ENCODE peak calls at places on chromosomes 4 and X, in seven cellular contexts. Z is A549; J is cardiac muscle cell; W is upper lobe of left lung; U is H9; S is mesenchymal stem cell; R is CD8-positive, alpha-beta T cell. P is an unnamed sample.

GRCh38 chr4:184671101-184671500 is 21.6 kb downstream of the PRIMPOL start:
- DNase-seq in Z (no peak), J (no peak), W (no peak), U (no peak), S (no peak), R (no peak), P (no peak)

GRCh38 chr4:171714791-171715454 is 98.3 kb upstream of the GALNTL6 start:
- DNase-seq in Z (no peak), J (no peak), W (peak; percentile 23), U (no peak), S (no peak), R (no peak), P (no peak)

GRCh38 chr4:169222768-169223167 is 48.0 kb downstream of the SH3RF1 start:
- DNase-seq in Z (no peak), J (no peak), W (no peak), U (no peak), S (no peak), R (no peak), P (no peak)

GRCh38 chr4:157115613-157116340 is 39.8 kb downstream of the GLRB start:
- DNase-seq in Z (peak; percentile 8), J (peak; percentile 71), W (no peak), U (no peak), S (peak; percentile 50), R (no peak), P (no peak)

GRCh38 chr4:138410266-138410665 is 168.1 kb upstream of the SLC7A11 start:
- DNase-seq in Z (no peak), J (no peak), W (no peak), U (no peak), S (no peak), R (no peak), P (no peak)

GRCh38 chr4:111959202-111959601 is 186.1 kb upstream of the FAM241A start:
- DNase-seq in Z (peak; percentile 65), J (peak; percentile 53), W (no peak), U (no peak), S (peak; percentile 98), R (no peak), P (no peak)

GRCh38 chrX:17062065-17062464 is 115.6 kb downstream of the REPS2 start:
- DNase-seq in Z (no peak), J (no peak), W (no peak), U (no peak), S (no peak), R (no peak), P (no peak)

GRCh38 chrX:107742754-107743191 is 32.8 kb downstream of the TSC22D3 start:
- DNase-seq in Z (no peak), J (no peak), W (peak; percentile 61), U (no peak), S (no peak), R (no peak), P (no peak)

GRCh38 chr4:83257811-83258210 is 26.8 kb downstream of the COQ2 start:
- DNase-seq in Z (no peak), J (no peak), W (no peak), U (no peak), S (no peak), R (no peak), P (no peak)

GRCh38 chr4:70841951-70842350 is 2.3 kb upstream of the GRSF1 start:
- DNase-seq in Z (no peak), J (no peak), W (no peak), U (no peak), S (no peak), R (no peak), P (no peak)

GRCh38 chr4:183328832-183329231 is 6.6 kb upstream of the CLDN24 start:
- DNase-seq in Z (no peak), J (peak; percentile 81), W (no peak), U (no peak), S (peak; percentile 28), R (no peak), P (no peak)

GRCh38 chrX:332496-332860 is 13.9 kb upstream of the GTPBP6 start:
- DNase-seq in Z (no peak), J (no peak), W (peak; percentile 77), U (no peak), S (no peak), R (no peak), P (no peak)

GRCh38 chr4:55503164-55503563 is 43.5 kb downstream of the CLOCK start:
- DNase-seq in Z (peak; percentile 2), J (peak; percentile 62), W (no peak), U (no peak), S (peak; percentile 78), R (no peak), P (no peak)

GRCh38 chr4:186624951-186625350 is 69.6 kb upstream of the MTNR1A start:
- DNase-seq in Z (no peak), J (peak; percentile 80), W (no peak), U (no peak), S (peak; percentile 71), R (no peak), P (no peak)

GRCh38 chr4:182370491-182370890 is 127.3 kb downstream of the TENM3 start:
- DNase-seq in Z (no peak), J (peak; percentile 57), W (no peak), U (no peak), S (no peak), R (no peak), P (no peak)

GRCh38 chrX:39850630-39851152 is 247.1 kb downstream of the BCOR start:
- DNase-seq in Z (no peak), J (peak; percentile 54), W (no peak), U (no peak), S (peak; percentile 34), R (peak; percentile 30), P (no peak)

GRCh38 chrX:110172215-110172614 is 145.7 kb downstream of the AMMECR1 start:
- DNase-seq in Z (no peak), J (no peak), W (peak; percentile 25), U (no peak), S (no peak), R (no peak), P (no peak)

GRCh38 chr4:153114771-153115321 is 89.4 kb upstream of the TRIM2 start:
- DNase-seq in Z (peak; percentile 48), J (peak; percentile 69), W (no peak), U (no peak), S (peak; percentile 75), R (peak; percentile 59), P (peak; percentile 46)

GRCh38 chr4:139902328-139903217 is 237.0 kb downstream of the MGST2 start:
- DNase-seq in Z (no peak), J (no peak), W (no peak), U (no peak), S (no peak), R (no peak), P (no peak)

GRCh38 chr4:40264995-40265909 is 68.4 kb downstream of the RHOH start:
- DNase-seq in Z (no peak), J (no peak), W (no peak), U (no peak), S (peak; percentile 74), R (peak; percentile 59), P (no peak)

DNA sequence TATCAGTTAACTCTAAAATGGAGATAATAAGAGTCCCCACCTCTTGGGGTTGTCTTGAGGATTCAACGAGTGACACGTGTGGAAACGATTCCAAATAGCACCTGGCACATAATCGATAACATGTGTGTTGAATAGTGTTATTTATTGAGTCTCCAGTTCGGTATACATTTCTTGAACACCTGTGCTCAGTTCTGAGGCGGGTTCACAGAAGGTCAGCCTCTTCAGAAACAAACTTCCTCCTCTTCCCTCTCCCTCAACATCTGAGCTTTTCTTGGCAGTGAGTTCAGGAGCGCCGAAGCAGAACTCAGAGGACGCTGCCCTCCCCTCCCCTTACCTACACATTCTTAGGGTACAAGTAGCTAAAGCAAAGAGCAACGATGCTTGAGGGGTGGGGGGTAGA is 934 bp downstream of the PDHA1 start:
- DNase-seq in Z (no peak), J (no peak), W (no peak), U (no peak), S (no peak), R (no peak), P (no peak)
- H3K27ac ChIP-seq in Z (peak overlapping the region; percentile 95), J (peak overlapping the region; percentile 79), W (no peak overlapping the region), U (no peak overlapping the region), S (no peak overlapping the region), R (peak overlapping the region; percentile 82), P (no peak overlapping the region)

DNA sequence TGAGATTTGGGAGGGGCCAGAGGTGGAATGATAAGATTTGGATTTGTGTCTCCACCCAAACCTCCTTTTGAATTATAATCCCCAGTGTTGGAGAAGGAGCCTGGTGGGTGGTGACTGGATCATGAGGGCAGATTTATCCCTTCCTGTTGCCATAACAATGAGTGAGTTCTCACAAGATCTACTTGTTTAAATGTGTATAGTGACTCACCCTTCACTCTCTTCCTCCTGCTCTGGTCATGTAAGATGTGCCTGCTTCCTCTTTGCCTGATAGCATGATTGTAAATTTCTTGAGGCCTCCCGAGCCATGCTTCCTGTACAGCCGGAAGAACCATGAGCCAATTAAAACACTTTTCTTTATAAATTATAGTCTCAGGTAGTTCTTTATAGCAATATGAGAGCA is 348.6 kb downstream of the AR start:
- DNase-seq in Z (no peak), J (no peak), W (no peak), U (no peak), S (no peak), R (no peak), P (no peak)
- H3K9me3 ChIP-seq in Z (no peaks in the 10 kb centered on the region), J (no peaks in the 10 kb centered on the region), W (no peaks in the 10 kb centered on the region), U (peaks cover 64% of the 10 kb centered on the region), S (peaks cover 75% of the 10 kb centered on the region), R (no peaks in the 10 kb centered on the region), P (no peaks in the 10 kb centered on the region)

GRCh38 chrX:136032370-136032769 is 47.1 kb downstream of the SLC9A6 start:
- DNase-seq in Z (no peak), J (no peak), W (no peak), U (no peak), S (peak; percentile 33), R (no peak), P (no peak)
- H3K27ac ChIP-seq in Z (no peak overlapping the region), J (no peak overlapping the region), W (no peak overlapping the region), U (no peak overlapping the region), S (no peak overlapping the region), R (no peak overlapping the region), P (no peak overlapping the region)

DNA sequence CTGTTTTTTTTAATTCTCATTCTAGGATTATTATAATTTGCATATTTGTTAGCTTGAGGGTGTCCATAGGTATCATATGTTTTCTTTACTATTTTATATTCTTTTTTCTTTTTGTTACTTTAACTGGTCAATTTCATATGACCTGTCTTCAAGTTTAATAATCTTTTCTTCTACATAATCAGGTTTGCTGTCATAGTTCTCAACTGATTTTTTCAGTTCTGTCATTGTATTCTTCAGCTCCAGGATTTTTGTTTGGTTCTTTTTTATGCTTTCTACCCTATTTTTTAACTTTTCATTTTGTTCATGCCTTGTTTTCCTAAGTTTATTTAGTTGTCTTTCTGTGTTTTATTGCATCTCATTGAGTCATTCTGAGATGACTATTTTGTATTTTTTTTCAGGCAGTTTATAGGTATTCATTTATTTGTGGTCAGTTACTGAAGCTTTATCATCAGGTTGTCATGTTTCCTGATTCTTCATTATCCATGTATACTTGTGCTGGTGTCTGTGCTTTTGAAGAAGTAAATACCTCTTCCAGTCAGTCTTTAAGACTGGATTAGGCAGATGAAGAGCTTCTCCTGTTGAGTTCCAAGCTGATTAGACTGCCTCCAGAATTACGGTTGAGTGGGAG is 220.3 kb upstream of the VEGFC start:
- DNase-seq in Z (no peak), J (no peak), W (no peak), U (no peak), S (no peak), R (no peak), P (no peak)
- H3K9me3 ChIP-seq in Z (no peaks in the 10 kb centered on the region), J (no peaks in the 10 kb centered on the region), W (no peaks in the 10 kb centered on the region), U (no peaks in the 10 kb centered on the region), S (peaks cover 28% of the 10 kb centered on the region), R (no peaks in the 10 kb centered on the region), P (no peaks in the 10 kb centered on the region)